ENCODE peak calls at places on chromosomes 2 and 18, in six cellular contexts. F, W, A, U, R and N are unnamed samples.

GRCh38 chr2:164205347-164205746 is 415.9 kb downstream of the GRB14 start:
- DNase-seq in F (no peak), W (no peak), A (no peak), U (no peak), R (no peak), N (no peak)

GRCh38 chr2:217611056-217611455 is 391.7 kb downstream of the TNS1 start:
- DNase-seq in F (no peak), W (no peak), A (no peak), U (no peak), R (no peak), N (no peak)

GRCh38 chr18:11149441-11150270 is at the start of gene PIEZO2:
- DNase-seq in F (no peak), W (peak; percentile 15), A (peak; percentile 49), U (no peak), R (peak; percentile 29), N (peak; percentile 29)

GRCh38 chr2:148527488-148528340 is 116.8 kb upstream of the EPC2 start:
- DNase-seq in F (no peak), W (no peak), A (no peak), U (no peak), R (no peak), N (no peak)

GRCh38 chr2:237904806-237905599 is 45.6 kb downstream of the RAMP1 start:
- DNase-seq in F (peak; percentile 28), W (peak; percentile 50), A (no peak), U (no peak), R (peak; percentile 13), N (no peak)

GRCh38 chr2:69770193-69770702 is 28.3 kb downstream of the ANXA4 start:
- DNase-seq in F (no peak), W (no peak), A (no peak), U (peak; percentile 87), R (peak; percentile 48), N (no peak)

GRCh38 chr2:21966139-21966538 is 842.4 kb downstream of the TDRD15 start:
- DNase-seq in F (no peak), W (no peak), A (no peak), U (no peak), R (no peak), N (no peak)

GRCh38 chr2:29528891-29529520 is 392.4 kb downstream of the ALK start:
- DNase-seq in F (no peak), W (no peak), A (no peak), U (no peak), R (no peak), N (peak; percentile 39)

GRCh38 chr2:229780856-229781773 is 66.8 kb upstream of the DNER start:
- DNase-seq in F (no peak), W (no peak), A (no peak), U (peak; percentile 12), R (peak; percentile 28), N (no peak)

GRCh38 chr2:43230981-43231827 is 4.8 kb upstream of the ZFP36L2 start:
- DNase-seq in F (no peak), W (no peak), A (no peak), U (no peak), R (no peak), N (no peak)

GRCh38 chr2:159797468-159798375 is at the start of gene CD302:
- DNase-seq in F (peak; percentile 68), W (peak; percentile 79), A (peak; percentile 64), U (no peak), R (peak; percentile 38), N (peak; percentile 58)

GRCh38 chr18:23438608-23439366 is 14.3 kb upstream of the RIOK3 start:
- DNase-seq in F (no peak), W (no peak), A (no peak), U (no peak), R (peak; percentile 28), N (no peak)

GRCh38 chr18:23433360-23433759 is 19.7 kb upstream of the RIOK3 start:
- DNase-seq in F (no peak), W (no peak), A (no peak), U (no peak), R (peak; percentile 66), N (peak; percentile 36)

GRCh38 chr18:23442958-23443357 is 10.1 kb upstream of the RIOK3 start:
- DNase-seq in F (no peak), W (no peak), A (no peak), U (no peak), R (no peak), N (no peak)

GRCh38 chr18:23438046-23438377 is 15.1 kb upstream of the RIOK3 start:
- DNase-seq in F (no peak), W (no peak), A (no peak), U (no peak), R (no peak), N (no peak)

DNA sequence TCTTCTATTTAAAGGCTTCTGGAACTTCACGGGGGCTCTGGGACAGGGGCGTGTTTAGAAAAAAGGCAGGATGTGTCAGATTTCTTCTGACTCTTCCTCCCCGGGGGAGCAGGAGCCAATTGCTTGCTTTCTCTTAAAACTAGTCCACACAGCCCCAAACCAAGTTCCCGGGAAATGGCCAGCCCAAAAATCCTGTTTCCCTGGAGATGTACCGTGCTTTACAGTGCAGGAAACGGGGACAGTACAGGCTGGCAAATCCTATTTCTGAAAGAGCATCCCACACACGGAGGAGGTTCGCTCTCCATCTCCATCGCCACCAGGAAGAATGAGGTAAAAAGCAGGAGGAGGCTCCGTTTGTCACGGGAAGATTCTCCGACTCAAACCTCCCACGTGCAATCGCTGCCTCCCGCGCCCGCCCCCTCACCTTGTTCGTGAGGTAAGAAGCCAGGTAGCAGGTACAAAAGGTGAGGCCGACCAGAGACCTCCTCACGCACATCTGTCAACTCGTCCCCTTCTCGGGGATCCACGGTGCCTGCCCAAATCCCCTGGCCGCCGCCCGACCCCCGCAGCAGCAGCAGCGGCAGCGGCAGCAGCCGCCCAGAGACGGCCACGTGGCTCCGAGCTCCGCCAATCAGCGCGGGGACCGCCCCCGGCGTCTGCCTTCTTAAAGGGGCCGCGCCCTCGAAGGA is 15.6 kb upstream of the RIOK3 start:
- DNase-seq in F (peak; percentile 85), W (peak; percentile 73), A (peak; percentile 78), U (peak; percentile 34), R (peak; percentile 96), N (peak; percentile 85)
- TF ChIP-seq POLR2A in F (no peak), W (no peak), A (no peak), U (no peak), R (peak; percentile 85), N (no peak)

DNA sequence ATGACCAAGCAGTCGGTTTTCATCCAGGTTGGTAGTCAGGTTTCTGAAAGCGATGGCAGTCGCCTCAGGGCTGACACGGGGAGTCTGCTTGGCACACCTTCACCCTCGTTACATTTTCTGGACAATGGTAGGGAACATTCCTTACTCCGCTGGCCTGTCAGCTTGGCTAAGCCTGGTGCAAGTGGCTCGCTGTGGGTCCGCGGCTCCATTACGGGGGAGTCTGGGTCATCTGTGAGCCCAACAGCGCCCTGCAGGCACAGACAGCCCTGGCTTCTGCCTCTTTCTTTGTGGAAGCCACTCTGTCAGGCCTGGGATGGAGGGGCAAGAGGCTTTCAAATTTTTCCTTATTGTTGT is 95.6 kb downstream of the HDAC4 start:
- DNase-seq in F (peak; percentile 60), W (peak; percentile 13), A (peak; percentile 10), U (no peak), R (no peak), N (no peak)
- H3K27ac ChIP-seq in F (peak overlapping the region; percentile 38), W (no peak overlapping the region), A (no peak overlapping the region), U (no peak overlapping the region), R (no peak overlapping the region), N (peak overlapping the region; percentile 60)

GRCh38 chr2:240595381-240596079 is 9.0 kb downstream of the CAPN10 start:
- DNase-seq in F (peak; percentile 27), W (peak; percentile 6), A (no peak), U (no peak), R (peak; percentile 50), N (no peak)
- TF ChIP-seq CTCF in F (no peak), W (no peak), A (no peak), U (peak; percentile 46), R (peak; percentile 60), N (no peak)

GRCh38 chr2:127293386-127293757 is 572 bp downstream of the ERCC3 start:
- DNase-seq in F (no peak), W (no peak), A (peak; percentile 21), U (no peak), R (no peak), N (no peak)

GRCh38 chr2:127288274-127288673 is 5.7 kb downstream of the ERCC3 start:
- DNase-seq in F (no peak), W (no peak), A (no peak), U (no peak), R (no peak), N (no peak)

DNA sequence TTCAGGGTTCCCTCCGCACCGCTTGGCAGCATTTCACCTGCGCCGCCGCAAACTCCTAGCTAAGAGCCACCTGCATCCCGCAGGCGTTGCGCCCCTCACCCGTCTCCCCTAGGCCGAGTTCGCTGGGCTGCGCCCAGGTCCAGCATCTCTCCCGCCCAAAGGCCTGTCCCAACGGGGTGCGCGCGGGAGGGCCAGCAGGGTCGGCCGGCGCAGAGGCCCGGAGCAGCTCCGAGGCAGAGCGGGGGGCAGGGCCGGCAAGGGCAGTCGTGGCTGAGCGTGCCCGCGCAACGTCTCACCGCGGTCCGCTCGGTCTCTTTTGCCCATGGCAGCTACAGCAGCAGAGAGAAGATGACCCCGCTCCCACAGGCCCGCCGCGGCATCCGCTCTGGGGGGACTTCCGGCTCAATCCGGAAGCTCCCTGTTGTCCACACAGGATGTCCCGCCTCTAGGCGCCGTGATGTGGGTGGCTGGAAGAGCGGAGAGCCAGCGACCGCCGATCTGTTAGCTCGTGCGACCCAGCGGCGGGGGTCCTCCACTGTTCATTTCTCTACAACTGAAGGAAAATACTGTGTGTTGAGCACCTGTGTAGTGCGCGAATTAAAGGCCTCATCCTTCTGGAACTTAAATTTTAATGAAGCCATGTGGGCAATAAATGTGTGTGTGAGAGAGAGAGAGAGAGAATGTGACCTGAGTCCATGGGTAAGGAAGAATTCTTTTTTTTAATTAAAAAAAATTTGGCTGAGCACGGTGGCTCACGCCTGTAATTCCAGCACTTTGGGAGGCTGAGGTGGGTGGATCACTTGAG is at the start of gene ERCC3:
- DNase-seq in F (peak; percentile 73), W (peak; percentile 83), A (peak; percentile 75), U (peak; percentile 49), R (peak; percentile 91), N (peak; percentile 82)
- TF ChIP-seq POLR2A in F (no peak), W (no peak), A (peak; percentile 30), U (peak; percentile 94), R (peak; percentile 96), N (no peak)

GRCh38 chr2:122000556-122001340 is 245.3 kb downstream of the TSN start:
- DNase-seq in F (no peak), W (no peak), A (no peak), U (no peak), R (no peak), N (no peak)

GRCh38 chr2:122007577-122007976 is 252.1 kb downstream of the TSN start:
- DNase-seq in F (no peak), W (no peak), A (no peak), U (no peak), R (no peak), N (no peak)

GRCh38 chr2:121999273-121999672 is 243.8 kb downstream of the TSN start:
- DNase-seq in F (no peak), W (no peak), A (no peak), U (no peak), R (no peak), N (no peak)

GRCh38 chr2:122001441-122001874 is 246.0 kb downstream of the TSN start:
- DNase-seq in F (no peak), W (no peak), A (no peak), U (no peak), R (no peak), N (no peak)

GRCh38 chr2:122003196-122003595 is 247.7 kb downstream of the TSN start:
- DNase-seq in F (no peak), W (no peak), A (no peak), U (no peak), R (no peak), N (no peak)
- H3K27ac ChIP-seq in F (no peak overlapping the region), W (no peak overlapping the region), A (no peak overlapping the region), U (no peak overlapping the region), R (no peak overlapping the region), N (no peak overlapping the region)